ENCODE peak calls at places on chromosomes 12 and 14, in five cellular contexts. One of them, this sample, is unnamed.

GRCh38 chr12:95473440-95473946 is 459 bp upstream of the METAP2 start:
- DNase-seq in IMR-90: peak; percentile 41
- DNase-seq in neuronal stem cell: peak; percentile 17
- DNase-seq in H1: no peak
- DNase-seq in H9: peak; percentile 39
- DNase-seq in this sample: no peak

GRCh38 chr12:124683330-124683662 is 115.9 kb upstream of the NCOR2 start:
- DNase-seq in IMR-90: peak; percentile 18
- DNase-seq in H9: peak; percentile 64
- DNase-seq in neuronal stem cell: no peak
- DNase-seq in H1: no peak
- DNase-seq in this sample: peak; percentile 88

GRCh38 chr14:74478996-74479635 is 14.0 kb downstream of the NPC2 start:
- DNase-seq in H9: no peak
- DNase-seq in IMR-90: peak; percentile 42
- DNase-seq in neuronal stem cell: peak; percentile 56
- DNase-seq in H1: no peak
- DNase-seq in this sample: peak; percentile 75

GRCh38 chr12:76025601-76026575 is 5.7 kb downstream of the PHLDA1 start:
- DNase-seq in H9: no peak
- DNase-seq in H1: no peak
- DNase-seq in neuronal stem cell: no peak
- DNase-seq in IMR-90: peak; percentile 75
- DNase-seq in this sample: no peak

GRCh38 chr14:67199016-67199415 is 9.8 kb downstream of the GARIN2 start:
- DNase-seq in H9: no peak
- DNase-seq in IMR-90: peak; percentile 19
- DNase-seq in H1: no peak
- DNase-seq in neuronal stem cell: no peak
- DNase-seq in this sample: no peak

GRCh38 chr12:46377678-46378077 is 5.1 kb upstream of the SLC38A2 start:
- DNase-seq in H1: no peak
- DNase-seq in IMR-90: peak; percentile 72
- DNase-seq in neuronal stem cell: no peak
- DNase-seq in H9: no peak
- DNase-seq in this sample: no peak

GRCh38 chr12:59929091-59929490 is 333.3 kb downstream of the SLC16A7 start:
- DNase-seq in neuronal stem cell: no peak
- DNase-seq in H1: no peak
- DNase-seq in H9: no peak
- DNase-seq in IMR-90: peak; percentile 18
- DNase-seq in this sample: no peak

GRCh38 chr12:6950401-6950801 is 755 bp upstream of the PTPN6 start:
- DNase-seq in H1: no peak
- DNase-seq in IMR-90: no peak
- DNase-seq in neuronal stem cell: no peak
- DNase-seq in H9: no peak
- DNase-seq in this sample: no peak

GRCh38 chr14:68965261-68965761 is 13.8 kb downstream of the ACTN1 start:
- DNase-seq in H9: no peak
- DNase-seq in H1: no peak
- DNase-seq in IMR-90: no peak
- DNase-seq in neuronal stem cell: no peak
- DNase-seq in this sample: no peak

GRCh38 chr12:77493311-77493710 is 337.4 kb upstream of the NAV3 start:
- DNase-seq in neuronal stem cell: no peak
- DNase-seq in H9: no peak
- DNase-seq in H1: no peak
- DNase-seq in IMR-90: no peak
- DNase-seq in this sample: peak; percentile 58

GRCh38 chr14:101979666-101980065 is 15.3 kb downstream of the DYNC1H1 start:
- DNase-seq in IMR-90: no peak
- DNase-seq in neuronal stem cell: no peak
- DNase-seq in H1: no peak
- DNase-seq in H9: no peak
- DNase-seq in this sample: no peak

GRCh38 chr14:20802341-20803084 is at the start of gene RNASE1:
- DNase-seq in IMR-90: no peak
- DNase-seq in H1: no peak
- DNase-seq in H9: no peak
- DNase-seq in neuronal stem cell: no peak
- DNase-seq in this sample: peak; percentile 46

GRCh38 chr12:110698171-110698902 is 9.4 kb upstream of the HVCN1 start:
- DNase-seq in H9: peak; percentile 94
- DNase-seq in IMR-90: peak; percentile 59
- DNase-seq in neuronal stem cell: peak; percentile 49
- DNase-seq in H1: peak; percentile 69
- DNase-seq in this sample: peak; percentile 93

GRCh38 chr12:65634626-65635331 is 189.5 kb upstream of the HMGA2 start:
- DNase-seq in neuronal stem cell: no peak
- DNase-seq in H1: no peak
- DNase-seq in IMR-90: peak; percentile 84
- DNase-seq in H9: no peak
- DNase-seq in this sample: no peak

GRCh38 chr12:39077226-39077625 is 171.8 kb upstream of the CPNE8 start:
- DNase-seq in H1: no peak
- DNase-seq in H9: no peak
- DNase-seq in neuronal stem cell: no peak
- DNase-seq in IMR-90: no peak
- DNase-seq in this sample: no peak

GRCh38 chr12:31944299-31944698 is 14.9 kb upstream of the RESF1 start:
- DNase-seq in H1: no peak
- DNase-seq in IMR-90: peak; percentile 6
- DNase-seq in H9: no peak
- DNase-seq in neuronal stem cell: no peak
- DNase-seq in this sample: no peak

GRCh38 chr12:75979181-75979580 is 52.4 kb downstream of the PHLDA1 start:
- DNase-seq in H9: no peak
- DNase-seq in H1: no peak
- DNase-seq in neuronal stem cell: no peak
- DNase-seq in IMR-90: peak; percentile 66
- DNase-seq in this sample: no peak

GRCh38 chr12:49962861-49963765 is 1.4 kb downstream of the AQP5 start:
- DNase-seq in IMR-90: no peak
- DNase-seq in H9: no peak
- DNase-seq in neuronal stem cell: no peak
- DNase-seq in H1: no peak
- DNase-seq in this sample: no peak

GRCh38 chr12:46292754-46293402 is 24.0 kb upstream of the SLC38A1 start:
- DNase-seq in neuronal stem cell: no peak
- DNase-seq in H9: no peak
- DNase-seq in H1: no peak
- DNase-seq in IMR-90: no peak
- DNase-seq in this sample: no peak

GRCh38 chr12:93502802-93503623 is 35.7 kb downstream of the MRPL42 start:
- DNase-seq in IMR-90: peak; percentile 48
- DNase-seq in H9: no peak
- DNase-seq in H1: peak; percentile 9
- DNase-seq in neuronal stem cell: peak; percentile 21
- DNase-seq in this sample: peak; percentile 51

GRCh38 chr12:45209784-45210183 is 6.1 kb upstream of the ANO6 start:
- DNase-seq in H9: no peak
- DNase-seq in neuronal stem cell: no peak
- DNase-seq in H1: no peak
- DNase-seq in IMR-90: no peak
- DNase-seq in this sample: no peak

GRCh38 chr14:32192712-32193373 is 9.0 kb upstream of the RNU6-7 start:
- DNase-seq in H9: no peak
- DNase-seq in IMR-90: no peak
- DNase-seq in H1: no peak
- DNase-seq in neuronal stem cell: no peak
- DNase-seq in this sample: peak; percentile 24

GRCh38 chr12:106299193-106299794 is 3.2 kb upstream of the TCP11L2 start:
- DNase-seq in IMR-90: peak; percentile 30
- DNase-seq in H9: no peak
- DNase-seq in H1: no peak
- DNase-seq in neuronal stem cell: no peak
- DNase-seq in this sample: no peak

GRCh38 chr12:47302111-47302597 is 222.4 kb upstream of the AMIGO2 start:
- DNase-seq in H1: no peak
- DNase-seq in H9: no peak
- DNase-seq in neuronal stem cell: no peak
- DNase-seq in IMR-90: no peak
- DNase-seq in this sample: peak; percentile 76

GRCh38 chr14:102491786-102492522 is 17.6 kb downstream of the ANKRD9 start:
- DNase-seq in neuronal stem cell: no peak
- DNase-seq in H1: no peak
- DNase-seq in H9: no peak
- DNase-seq in IMR-90: no peak
- DNase-seq in this sample: no peak

GRCh38 chr12:10716704-10717315 is 6.3 kb downstream of the YBX3 start:
- DNase-seq in H9: peak; percentile 69
- DNase-seq in IMR-90: peak; percentile 92
- DNase-seq in neuronal stem cell: no peak
- DNase-seq in H1: no peak
- DNase-seq in this sample: peak; percentile 84

GRCh38 chr14:100239840-100240724 is 1.1 kb downstream of the YY1 start:
- DNase-seq in neuronal stem cell: peak; percentile 84
- DNase-seq in IMR-90: peak; percentile 95
- DNase-seq in H1: no peak
- DNase-seq in H9: peak; percentile 76
- DNase-seq in this sample: peak; percentile 87

GRCh38 chr14:100239200-100239839 is 376 bp downstream of the YY1 start:
- DNase-seq in H9: no peak
- DNase-seq in IMR-90: no peak
- DNase-seq in H1: no peak
- DNase-seq in neuronal stem cell: no peak
- DNase-seq in this sample: no peak

GRCh38 chr14:100240725-100241032 is 1.7 kb downstream of the YY1 start:
- DNase-seq in H1: no peak
- DNase-seq in H9: no peak
- DNase-seq in IMR-90: no peak
- DNase-seq in neuronal stem cell: no peak
- DNase-seq in this sample: no peak

GRCh38 chr14:100238419-100239199 is at the start of gene YY1:
- DNase-seq in IMR-90: peak; percentile 96
- DNase-seq in H1: peak; percentile 92
- DNase-seq in H9: peak; percentile 99
- DNase-seq in neuronal stem cell: peak; percentile 98
- DNase-seq in this sample: peak; percentile 99

GRCh38 chr14:100241279-100241678 is 2.3 kb downstream of the YY1 start:
- DNase-seq in H1: no peak
- DNase-seq in neuronal stem cell: no peak
- DNase-seq in IMR-90: no peak
- DNase-seq in H9: no peak
- DNase-seq in this sample: no peak
- H3K23ac ChIP-seq in H1: no peak overlapping the region
- H3K23ac ChIP-seq in neuronal stem cell: no peak overlapping the region
- H3K23ac ChIP-seq in IMR-90: peak overlapping the region; percentile 26
- H3K23ac ChIP-seq in H9: no peak overlapping the region
- H3K23ac ChIP-seq in this sample: no peak overlapping the region

GRCh38 chr14:72892879-72893635 is 844 bp downstream of the DPF3 start:
- DNase-seq in H1: no peak
- DNase-seq in H9: no peak
- DNase-seq in neuronal stem cell: no peak
- DNase-seq in IMR-90: no peak
- DNase-seq in this sample: no peak

GRCh38 chr14:72892103-72892878 is 1.6 kb downstream of the DPF3 start:
- DNase-seq in H9: peak; percentile 43
- DNase-seq in IMR-90: peak; percentile 43
- DNase-seq in H1: no peak
- DNase-seq in neuronal stem cell: no peak
- DNase-seq in this sample: peak; percentile 45

GRCh38 chr14:72889366-72889765 is 4.5 kb downstream of the DPF3 start:
- DNase-seq in H1: no peak
- DNase-seq in H9: no peak
- DNase-seq in IMR-90: no peak
- DNase-seq in neuronal stem cell: no peak
- DNase-seq in this sample: peak; percentile 48

GRCh38 chr14:72893636-72894322 is at the start of gene DPF3:
- DNase-seq in IMR-90: peak; percentile 96
- DNase-seq in neuronal stem cell: peak; percentile 89
- DNase-seq in H9: peak; percentile 97
- DNase-seq in H1: peak; percentile 80
- DNase-seq in this sample: peak; percentile 98

GRCh38 chr14:72891666-72892102 is 2.2 kb downstream of the DPF3 start:
- DNase-seq in IMR-90: no peak
- DNase-seq in H1: no peak
- DNase-seq in neuronal stem cell: no peak
- DNase-seq in H9: no peak
- DNase-seq in this sample: no peak
- H2BK15ac ChIP-seq in IMR-90: peak overlapping the region; percentile 59
- H2BK15ac ChIP-seq in H1: no peak overlapping the region
- H2BK15ac ChIP-seq in neuronal stem cell: no peak overlapping the region
- H2BK15ac ChIP-seq in H9: no peak overlapping the region
- H2BK15ac ChIP-seq in this sample: no peak overlapping the region

GRCh38 chr12:84701966-84702365 is 210.6 kb downstream of the SLC6A15 start:
- DNase-seq in neuronal stem cell: no peak
- DNase-seq in H9: no peak
- DNase-seq in IMR-90: peak; percentile 9
- DNase-seq in H1: no peak
- DNase-seq in this sample: no peak

GRCh38 chr12:84697141-84697540 is 215.5 kb downstream of the SLC6A15 start:
- DNase-seq in H1: no peak
- DNase-seq in H9: no peak
- DNase-seq in neuronal stem cell: no peak
- DNase-seq in IMR-90: no peak
- DNase-seq in this sample: no peak

GRCh38 chr12:84696281-84696680 is 216.3 kb downstream of the SLC6A15 start:
- DNase-seq in H9: no peak
- DNase-seq in neuronal stem cell: no peak
- DNase-seq in H1: no peak
- DNase-seq in IMR-90: no peak
- DNase-seq in this sample: no peak

GRCh38 chr12:84701041-84701440 is 211.6 kb downstream of the SLC6A15 start:
- DNase-seq in neuronal stem cell: no peak
- DNase-seq in IMR-90: no peak
- DNase-seq in H9: no peak
- DNase-seq in H1: no peak
- DNase-seq in this sample: no peak

GRCh38 chr12:84698576-84699333 is 213.8 kb downstream of the SLC6A15 start:
- DNase-seq in IMR-90: no peak
- DNase-seq in H9: no peak
- DNase-seq in H1: no peak
- DNase-seq in neuronal stem cell: no peak
- DNase-seq in this sample: no peak
- H2BK120ac ChIP-seq in IMR-90: no peak overlapping the region
- H2BK120ac ChIP-seq in H9: no peak overlapping the region
- H2BK120ac ChIP-seq in H1: no peak overlapping the region
- H2BK120ac ChIP-seq in neuronal stem cell: no peak overlapping the region
- H2BK120ac ChIP-seq in this sample: no peak overlapping the region

GRCh38 chr12:114680498-114681148 is 3.4 kb downstream of the TBX3 start:
- DNase-seq in IMR-90: no peak
- DNase-seq in neuronal stem cell: no peak
- DNase-seq in H9: no peak
- DNase-seq in H1: no peak
- DNase-seq in this sample: no peak

GRCh38 chr12:114679942-114680341 is 4.0 kb downstream of the TBX3 start:
- DNase-seq in H9: no peak
- DNase-seq in H1: no peak
- DNase-seq in neuronal stem cell: no peak
- DNase-seq in IMR-90: no peak
- DNase-seq in this sample: no peak

GRCh38 chr12:114678028-114678427 is 5.9 kb downstream of the TBX3 start:
- DNase-seq in IMR-90: no peak
- DNase-seq in H9: no peak
- DNase-seq in neuronal stem cell: no peak
- DNase-seq in H1: no peak
- DNase-seq in this sample: no peak

GRCh38 chr12:114678718-114679117 is 5.3 kb downstream of the TBX3 start:
- DNase-seq in H9: no peak
- DNase-seq in neuronal stem cell: no peak
- DNase-seq in H1: no peak
- DNase-seq in IMR-90: no peak
- DNase-seq in this sample: no peak

GRCh38 chr12:114679452-114679875 is 4.5 kb downstream of the TBX3 start:
- DNase-seq in neuronal stem cell: no peak
- DNase-seq in H1: no peak
- DNase-seq in H9: peak; percentile 59
- DNase-seq in IMR-90: peak; percentile 71
- DNase-seq in this sample: peak; percentile 68
- H3K23ac ChIP-seq in neuronal stem cell: no peak overlapping the region
- H3K23ac ChIP-seq in H1: no peak overlapping the region
- H3K23ac ChIP-seq in H9: no peak overlapping the region
- H3K23ac ChIP-seq in IMR-90: peak overlapping the region; percentile 95
- H3K23ac ChIP-seq in this sample: no peak overlapping the region

This sample was measured in mesendoderm.